ENCODE peak calls at places on chromosomes 12 and 14, in eight cellular contexts. One of them, this sample, is unnamed.

GRCh38 chr12:79255326-79255725 is 390.8 kb downstream of the SYT1 start:
- DNase-seq in H9: no peak
- DNase-seq in kidney epithelial cell: no peak
- DNase-seq in sigmoid colon: no peak
- DNase-seq in transverse colon: no peak
- DNase-seq in ovary: no peak
- DNase-seq in suprapubic skin: no peak
- DNase-seq in fibroblast of villous mesenchyme: peak
- DNase-seq in this sample: no peak

GRCh38 chr12:53508534-53509199 is 1.4 kb upstream of the NPFF start:
- DNase-seq in sigmoid colon: peak
- DNase-seq in transverse colon: peak
- DNase-seq in suprapubic skin: peak
- DNase-seq in ovary: peak
- DNase-seq in kidney epithelial cell: no peak
- DNase-seq in fibroblast of villous mesenchyme: peak
- DNase-seq in H9: peak
- DNase-seq in this sample: no peak

GRCh38 chr14:50667491-50668007 is 557 bp downstream of the SAV1 start:
- DNase-seq in suprapubic skin: peak
- DNase-seq in fibroblast of villous mesenchyme: no peak
- DNase-seq in transverse colon: peak
- DNase-seq in sigmoid colon: peak
- DNase-seq in ovary: no peak
- DNase-seq in kidney epithelial cell: no peak
- DNase-seq in H9: peak
- DNase-seq in this sample: no peak

GRCh38 chr14:104564744-104565679 is 14.6 kb upstream of the C14orf180 start:
- DNase-seq in transverse colon: no peak
- DNase-seq in ovary: no peak
- DNase-seq in fibroblast of villous mesenchyme: no peak
- DNase-seq in suprapubic skin: no peak
- DNase-seq in H9: no peak
- DNase-seq in sigmoid colon: no peak
- DNase-seq in kidney epithelial cell: no peak
- DNase-seq in this sample: no peak

GRCh38 chr12:42090899-42091298 is 53.8 kb downstream of the GXYLT1 start:
- DNase-seq in ovary: no peak
- DNase-seq in fibroblast of villous mesenchyme: peak
- DNase-seq in H9: no peak
- DNase-seq in sigmoid colon: no peak
- DNase-seq in transverse colon: no peak
- DNase-seq in suprapubic skin: no peak
- DNase-seq in kidney epithelial cell: peak
- DNase-seq in this sample: no peak

GRCh38 chr12:104181313-104181712 is 34.3 kb upstream of the TXNRD1 start:
- DNase-seq in sigmoid colon: no peak
- DNase-seq in transverse colon: no peak
- DNase-seq in H9: no peak
- DNase-seq in kidney epithelial cell: peak
- DNase-seq in ovary: no peak
- DNase-seq in fibroblast of villous mesenchyme: peak
- DNase-seq in suprapubic skin: no peak
- DNase-seq in this sample: peak

GRCh38 chr14:73786632-73786941 is 65.0 kb upstream of the PTGR2 start:
- DNase-seq in fibroblast of villous mesenchyme: peak
- DNase-seq in H9: peak
- DNase-seq in transverse colon: peak
- DNase-seq in kidney epithelial cell: no peak
- DNase-seq in ovary: no peak
- DNase-seq in suprapubic skin: no peak
- DNase-seq in sigmoid colon: peak
- DNase-seq in this sample: no peak

GRCh38 chr12:120628919-120629318 is 11.5 kb upstream of the CABP1 start:
- DNase-seq in sigmoid colon: no peak
- DNase-seq in transverse colon: peak
- DNase-seq in kidney epithelial cell: no peak
- DNase-seq in fibroblast of villous mesenchyme: no peak
- DNase-seq in H9: peak
- DNase-seq in ovary: no peak
- DNase-seq in suprapubic skin: no peak
- DNase-seq in this sample: no peak

GRCh38 chr12:25997401-25997973 is 39.0 kb downstream of the RASSF8 start:
- DNase-seq in ovary: no peak
- DNase-seq in kidney epithelial cell: peak
- DNase-seq in transverse colon: no peak
- DNase-seq in sigmoid colon: no peak
- DNase-seq in fibroblast of villous mesenchyme: peak
- DNase-seq in H9: no peak
- DNase-seq in suprapubic skin: no peak
- DNase-seq in this sample: peak

GRCh38 chr12:22532317-22532716 is 12.0 kb downstream of the C2CD5 start:
- DNase-seq in ovary: no peak
- DNase-seq in H9: no peak
- DNase-seq in suprapubic skin: no peak
- DNase-seq in sigmoid colon: no peak
- DNase-seq in transverse colon: no peak
- DNase-seq in fibroblast of villous mesenchyme: no peak
- DNase-seq in kidney epithelial cell: no peak
- DNase-seq in this sample: no peak

GRCh38 chr12:22527999-22528398 is 16.3 kb downstream of the C2CD5 start:
- DNase-seq in H9: no peak
- DNase-seq in transverse colon: no peak
- DNase-seq in sigmoid colon: no peak
- DNase-seq in suprapubic skin: no peak
- DNase-seq in fibroblast of villous mesenchyme: peak
- DNase-seq in kidney epithelial cell: no peak
- DNase-seq in ovary: no peak
- DNase-seq in this sample: no peak

GRCh38 chr12:22526836-22527235 is 17.5 kb downstream of the C2CD5 start:
- DNase-seq in transverse colon: no peak
- DNase-seq in ovary: no peak
- DNase-seq in kidney epithelial cell: no peak
- DNase-seq in suprapubic skin: no peak
- DNase-seq in H9: no peak
- DNase-seq in fibroblast of villous mesenchyme: no peak
- DNase-seq in sigmoid colon: no peak
- DNase-seq in this sample: no peak

GRCh38 chr12:22531205-22531604 is 13.1 kb downstream of the C2CD5 start:
- DNase-seq in fibroblast of villous mesenchyme: no peak
- DNase-seq in H9: no peak
- DNase-seq in ovary: no peak
- DNase-seq in kidney epithelial cell: no peak
- DNase-seq in suprapubic skin: no peak
- DNase-seq in sigmoid colon: no peak
- DNase-seq in transverse colon: no peak
- DNase-seq in this sample: no peak

GRCh38 chr12:22529281-22530060 is 14.9 kb downstream of the C2CD5 start:
- DNase-seq in H9: no peak
- DNase-seq in ovary: no peak
- DNase-seq in transverse colon: no peak
- DNase-seq in sigmoid colon: no peak
- DNase-seq in suprapubic skin: no peak
- DNase-seq in fibroblast of villous mesenchyme: peak
- DNase-seq in kidney epithelial cell: no peak
- DNase-seq in this sample: no peak
- TF ChIP-seq CTCF in H9: peak
- TF ChIP-seq CTCF in ovary: no peak
- TF ChIP-seq CTCF in transverse colon: peak
- TF ChIP-seq CTCF in sigmoid colon: peak
- TF ChIP-seq CTCF in suprapubic skin: no peak
- TF ChIP-seq CTCF in fibroblast of villous mesenchyme: peak
- TF ChIP-seq CTCF in kidney epithelial cell: peak
- TF ChIP-seq CTCF in this sample: peak

DNA sequence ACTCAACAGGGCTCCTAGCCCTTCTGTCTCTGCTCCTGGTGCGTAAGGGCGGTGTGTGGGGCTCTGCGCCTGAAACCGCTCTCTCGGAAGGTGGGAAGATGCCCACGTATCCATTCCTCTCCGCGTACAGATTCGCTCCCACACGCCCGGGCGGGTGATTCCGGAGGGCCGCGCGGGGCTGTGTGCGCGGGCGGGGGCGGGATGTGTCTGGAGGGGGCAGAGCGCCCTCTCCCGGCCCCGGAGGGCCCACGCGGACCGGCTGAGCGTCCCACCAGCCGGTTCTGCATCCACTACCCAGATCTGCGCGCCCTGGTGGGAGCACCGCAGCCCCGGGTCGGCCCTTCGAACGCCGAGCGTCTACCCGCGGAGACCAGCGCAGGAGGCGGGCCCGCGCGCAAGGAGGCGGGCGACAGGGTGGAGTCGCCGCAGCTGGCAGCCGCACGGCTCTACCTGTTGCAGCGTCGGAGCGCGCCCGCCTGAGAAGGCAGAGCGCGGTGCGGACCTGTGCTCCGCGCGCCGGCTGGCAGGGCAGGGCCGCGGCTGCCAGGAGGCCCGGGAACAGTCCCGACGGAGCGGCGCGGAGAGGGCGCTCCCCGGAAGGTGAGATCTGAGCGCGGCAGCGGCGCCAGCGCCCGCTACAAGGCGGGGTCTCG is 1.4 kb upstream of the KCNK13 start:
- DNase-seq in transverse colon: peak
- DNase-seq in kidney epithelial cell: no peak
- DNase-seq in fibroblast of villous mesenchyme: peak
- DNase-seq in H9: peak
- DNase-seq in sigmoid colon: no peak
- DNase-seq in suprapubic skin: no peak
- DNase-seq in ovary: peak
- DNase-seq in this sample: no peak
- TF ChIP-seq CTCF in transverse colon: no peak
- TF ChIP-seq CTCF in kidney epithelial cell: peak
- TF ChIP-seq CTCF in fibroblast of villous mesenchyme: peak
- TF ChIP-seq CTCF in H9: peak
- TF ChIP-seq CTCF in sigmoid colon: no peak
- TF ChIP-seq CTCF in suprapubic skin: no peak
- TF ChIP-seq CTCF in ovary: no peak
- TF ChIP-seq CTCF in this sample: peak

DNA sequence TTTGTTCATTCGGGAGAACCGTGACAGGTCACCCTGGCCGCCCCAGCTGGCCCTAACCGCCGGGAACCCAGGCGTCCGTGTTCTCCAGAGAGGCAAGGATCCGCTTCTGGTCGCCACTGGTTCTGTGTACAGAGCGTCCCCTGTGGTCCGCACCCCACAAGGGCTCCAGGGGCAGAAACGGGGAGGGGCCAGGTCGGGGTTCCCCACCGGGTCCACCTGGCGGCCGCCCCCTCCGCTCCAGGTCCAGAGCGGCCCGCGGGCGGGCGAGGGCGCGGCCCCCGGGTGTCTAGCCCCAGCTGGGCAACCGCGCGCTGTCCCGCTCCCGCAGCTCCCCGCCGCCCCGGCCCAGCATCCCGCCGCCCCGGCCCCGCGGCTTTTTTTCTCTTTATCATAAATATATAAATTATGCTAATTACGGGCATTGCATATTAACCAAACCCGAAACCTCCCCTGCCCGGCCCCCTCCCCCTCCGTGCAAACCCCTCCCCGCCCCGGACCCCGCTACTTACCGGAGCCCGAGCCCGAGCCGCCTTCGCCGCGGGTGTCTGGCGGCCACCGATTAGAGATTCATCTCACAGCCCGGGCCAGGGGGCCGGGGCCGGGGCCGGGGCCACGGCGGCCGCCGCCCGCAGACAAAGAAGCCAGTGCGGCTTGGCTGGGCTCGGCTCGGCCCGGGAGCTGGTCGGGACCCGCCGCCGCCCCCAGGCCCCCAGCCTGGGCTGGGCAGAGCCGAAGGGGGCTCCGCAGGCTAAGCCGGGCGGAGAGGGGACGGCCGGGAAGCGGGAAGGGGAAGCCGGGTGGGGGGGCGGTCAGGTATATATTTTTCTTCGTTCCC is 512 bp downstream of the POU6F1 start:
- DNase-seq in suprapubic skin: peak
- DNase-seq in H9: peak
- DNase-seq in kidney epithelial cell: no peak
- DNase-seq in transverse colon: peak
- DNase-seq in sigmoid colon: peak
- DNase-seq in fibroblast of villous mesenchyme: peak
- DNase-seq in ovary: peak
- DNase-seq in this sample: no peak
- TF ChIP-seq CTCF in suprapubic skin: peak
- TF ChIP-seq CTCF in H9: peak
- TF ChIP-seq CTCF in kidney epithelial cell: peak
- TF ChIP-seq CTCF in transverse colon: no peak
- TF ChIP-seq CTCF in sigmoid colon: no peak
- TF ChIP-seq CTCF in fibroblast of villous mesenchyme: peak
- TF ChIP-seq CTCF in ovary: no peak
- TF ChIP-seq CTCF in this sample: no peak

GRCh38 chr14:69572634-69573135 is 2.0 kb downstream of the CCDC177 start:
- DNase-seq in transverse colon: no peak
- DNase-seq in sigmoid colon: no peak
- DNase-seq in fibroblast of villous mesenchyme: no peak
- DNase-seq in H9: no peak
- DNase-seq in suprapubic skin: no peak
- DNase-seq in kidney epithelial cell: no peak
- DNase-seq in ovary: no peak
- DNase-seq in this sample: no peak

GRCh38 chr14:69573841-69574265 is 818 bp downstream of the CCDC177 start:
- DNase-seq in H9: peak
- DNase-seq in ovary: peak
- DNase-seq in fibroblast of villous mesenchyme: no peak
- DNase-seq in suprapubic skin: no peak
- DNase-seq in transverse colon: no peak
- DNase-seq in kidney epithelial cell: no peak
- DNase-seq in sigmoid colon: no peak
- DNase-seq in this sample: no peak

GRCh38 chr14:69574954-69575295 is 254 bp upstream of the CCDC177 start:
- DNase-seq in ovary: no peak
- DNase-seq in sigmoid colon: no peak
- DNase-seq in kidney epithelial cell: no peak
- DNase-seq in H9: no peak
- DNase-seq in suprapubic skin: no peak
- DNase-seq in transverse colon: no peak
- DNase-seq in fibroblast of villous mesenchyme: no peak
- DNase-seq in this sample: no peak

GRCh38 chr14:69573205-69573840 is 1.3 kb downstream of the CCDC177 start:
- DNase-seq in kidney epithelial cell: no peak
- DNase-seq in suprapubic skin: no peak
- DNase-seq in ovary: peak
- DNase-seq in H9: no peak
- DNase-seq in sigmoid colon: no peak
- DNase-seq in fibroblast of villous mesenchyme: no peak
- DNase-seq in transverse colon: no peak
- DNase-seq in this sample: no peak

DNA sequence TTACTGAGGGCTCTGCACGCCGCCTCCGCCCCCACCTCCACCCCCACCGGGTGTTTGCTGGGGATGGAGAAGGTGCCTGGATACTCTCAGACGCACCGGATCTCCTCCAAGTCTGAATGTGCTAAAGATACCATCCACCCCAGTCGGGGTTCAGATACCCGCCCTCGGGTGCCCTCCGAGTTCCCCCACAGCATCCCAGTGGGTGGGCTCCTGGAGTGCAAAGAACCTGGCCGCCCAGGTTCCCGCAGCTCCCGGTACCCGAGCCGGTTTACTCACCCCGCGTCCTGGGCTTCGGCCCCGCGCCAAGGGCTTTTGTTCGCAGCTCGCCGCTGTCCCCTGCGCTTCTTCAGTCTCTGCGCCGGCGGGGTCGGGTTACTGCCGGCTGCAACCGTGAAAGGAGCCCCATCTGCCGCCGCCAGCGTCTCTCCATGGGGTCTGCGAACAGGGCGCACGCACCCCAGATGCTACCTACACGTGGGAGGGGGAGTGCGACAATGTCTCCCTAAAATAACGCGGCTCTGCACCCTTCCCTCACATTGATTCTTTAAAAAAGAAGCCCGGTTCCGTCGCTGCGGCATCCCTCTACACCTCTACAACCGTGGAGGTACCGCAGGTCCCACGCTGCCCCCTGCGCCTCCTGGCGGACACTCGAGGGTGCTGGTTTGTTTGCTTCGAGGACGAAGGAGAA is at the start of gene CCDC177:
- DNase-seq in kidney epithelial cell: no peak
- DNase-seq in ovary: peak
- DNase-seq in H9: peak
- DNase-seq in fibroblast of villous mesenchyme: peak
- DNase-seq in transverse colon: peak
- DNase-seq in suprapubic skin: no peak
- DNase-seq in sigmoid colon: no peak
- DNase-seq in this sample: no peak
- TF ChIP-seq CTCF in kidney epithelial cell: peak
- TF ChIP-seq CTCF in ovary: peak
- TF ChIP-seq CTCF in H9: peak
- TF ChIP-seq CTCF in fibroblast of villous mesenchyme: peak
- TF ChIP-seq CTCF in transverse colon: peak
- TF ChIP-seq CTCF in suprapubic skin: peak
- TF ChIP-seq CTCF in sigmoid colon: peak
- TF ChIP-seq CTCF in this sample: peak

This sample was measured in epithelial cell of proximal tubule.